ENCODE peak calls at places on chromosome 14, in nine cellular contexts. One of them, this sample, is unnamed.

GRCh38 chr14:100211893-100212292 is 27.1 kb upstream of the YY1 start:
- DNase-seq in stimulated activated naive CD4-positive, alpha-beta T cell: no peak
- DNase-seq in NB4: no peak
- DNase-seq in NCI-H1694: no peak
- DNase-seq in mesothelial cell of epicardium: no peak
- DNase-seq in RKO: no peak
- DNase-seq in esophagus squamous epithelium: no peak
- DNase-seq in sciatic nerve: no peak
- DNase-seq in left cardiac atrium: no peak
- DNase-seq in this sample: no peak

GRCh38 chr14:46482200-46482599 is 169.4 kb downstream of the RPL10L start:
- DNase-seq in stimulated activated naive CD4-positive, alpha-beta T cell: no peak
- DNase-seq in NB4: no peak
- DNase-seq in NCI-H1694: no peak
- DNase-seq in mesothelial cell of epicardium: no peak
- DNase-seq in RKO: no peak
- DNase-seq in esophagus squamous epithelium: no peak
- DNase-seq in sciatic nerve: no peak
- DNase-seq in left cardiac atrium: no peak
- DNase-seq in this sample: no peak

GRCh38 chr14:90561031-90561430 is 164.2 kb downstream of the CALM1 start:
- DNase-seq in stimulated activated naive CD4-positive, alpha-beta T cell: no peak
- DNase-seq in NB4: no peak
- DNase-seq in NCI-H1694: peak
- DNase-seq in mesothelial cell of epicardium: no peak
- DNase-seq in RKO: no peak
- DNase-seq in esophagus squamous epithelium: no peak
- DNase-seq in sciatic nerve: no peak
- DNase-seq in left cardiac atrium: peak
- DNase-seq in this sample: no peak

GRCh38 chr14:101365329-101366158 is 195.8 kb upstream of the DIO3 start:
- DNase-seq in stimulated activated naive CD4-positive, alpha-beta T cell: no peak
- DNase-seq in NB4: no peak
- DNase-seq in NCI-H1694: no peak
- DNase-seq in mesothelial cell of epicardium: no peak
- DNase-seq in RKO: no peak
- DNase-seq in esophagus squamous epithelium: no peak
- DNase-seq in sciatic nerve: peak
- DNase-seq in left cardiac atrium: no peak
- DNase-seq in this sample: no peak

GRCh38 chr14:50740858-50741257 is 72.8 kb upstream of the SAV1 start:
- DNase-seq in stimulated activated naive CD4-positive, alpha-beta T cell: no peak
- DNase-seq in NB4: no peak
- DNase-seq in NCI-H1694: no peak
- DNase-seq in mesothelial cell of epicardium: no peak
- DNase-seq in RKO: no peak
- DNase-seq in esophagus squamous epithelium: no peak
- DNase-seq in sciatic nerve: no peak
- DNase-seq in left cardiac atrium: no peak
- DNase-seq in this sample: no peak

GRCh38 chr14:94307410-94307992 is 14.4 kb upstream of the SERPINA10 start:
- DNase-seq in stimulated activated naive CD4-positive, alpha-beta T cell: no peak
- DNase-seq in NB4: peak
- DNase-seq in NCI-H1694: peak
- DNase-seq in mesothelial cell of epicardium: no peak
- DNase-seq in RKO: peak
- DNase-seq in esophagus squamous epithelium: no peak
- DNase-seq in sciatic nerve: no peak
- DNase-seq in left cardiac atrium: no peak
- DNase-seq in this sample: no peak

GRCh38 chr14:101151226-101151929 is 247.9 kb upstream of the RTL1 start:
- DNase-seq in stimulated activated naive CD4-positive, alpha-beta T cell: no peak
- DNase-seq in NB4: no peak
- DNase-seq in NCI-H1694: no peak
- DNase-seq in mesothelial cell of epicardium: no peak
- DNase-seq in RKO: no peak
- DNase-seq in esophagus squamous epithelium: no peak
- DNase-seq in sciatic nerve: no peak
- DNase-seq in left cardiac atrium: no peak
- DNase-seq in this sample: no peak

GRCh38 chr14:93984987-93985410 is 8.6 kb upstream of the ASB2 start:
- DNase-seq in stimulated activated naive CD4-positive, alpha-beta T cell: no peak
- DNase-seq in NB4: peak
- DNase-seq in NCI-H1694: peak
- DNase-seq in mesothelial cell of epicardium: no peak
- DNase-seq in RKO: peak
- DNase-seq in esophagus squamous epithelium: no peak
- DNase-seq in sciatic nerve: no peak
- DNase-seq in left cardiac atrium: no peak
- DNase-seq in this sample: no peak

GRCh38 chr14:77100961-77101360 is 2.9 kb downstream of the CIPC start:
- DNase-seq in stimulated activated naive CD4-positive, alpha-beta T cell: no peak
- DNase-seq in NB4: no peak
- DNase-seq in NCI-H1694: no peak
- DNase-seq in mesothelial cell of epicardium: no peak
- DNase-seq in RKO: no peak
- DNase-seq in esophagus squamous epithelium: no peak
- DNase-seq in sciatic nerve: no peak
- DNase-seq in left cardiac atrium: no peak
- DNase-seq in this sample: no peak

GRCh38 chr14:32694795-32695449 is 243.8 kb upstream of the NPAS3 start:
- DNase-seq in stimulated activated naive CD4-positive, alpha-beta T cell: no peak
- DNase-seq in NB4: no peak
- DNase-seq in NCI-H1694: no peak
- DNase-seq in mesothelial cell of epicardium: no peak
- DNase-seq in RKO: no peak
- DNase-seq in esophagus squamous epithelium: no peak
- DNase-seq in sciatic nerve: no peak
- DNase-seq in left cardiac atrium: no peak
- DNase-seq in this sample: no peak

GRCh38 chr14:101972126-101972785 is 7.9 kb downstream of the DYNC1H1 start:
- DNase-seq in stimulated activated naive CD4-positive, alpha-beta T cell: no peak
- DNase-seq in NB4: peak
- DNase-seq in NCI-H1694: peak
- DNase-seq in mesothelial cell of epicardium: no peak
- DNase-seq in RKO: peak
- DNase-seq in esophagus squamous epithelium: no peak
- DNase-seq in sciatic nerve: peak
- DNase-seq in left cardiac atrium: peak
- DNase-seq in this sample: no peak

GRCh38 chr14:37598085-37598972 is 2.9 kb downstream of the TTC6 start:
- DNase-seq in stimulated activated naive CD4-positive, alpha-beta T cell: no peak
- DNase-seq in NB4: no peak
- DNase-seq in NCI-H1694: no peak
- DNase-seq in mesothelial cell of epicardium: no peak
- DNase-seq in RKO: no peak
- DNase-seq in esophagus squamous epithelium: no peak
- DNase-seq in sciatic nerve: no peak
- DNase-seq in left cardiac atrium: peak
- DNase-seq in this sample: no peak

GRCh38 chr14:61147369-61147897 is 133.7 kb downstream of the TMEM30B start:
- DNase-seq in stimulated activated naive CD4-positive, alpha-beta T cell: no peak
- DNase-seq in NB4: no peak
- DNase-seq in NCI-H1694: no peak
- DNase-seq in mesothelial cell of epicardium: no peak
- DNase-seq in RKO: no peak
- DNase-seq in esophagus squamous epithelium: no peak
- DNase-seq in sciatic nerve: no peak
- DNase-seq in left cardiac atrium: no peak
- DNase-seq in this sample: no peak

GRCh38 chr14:66070542-66071319 is 415.4 kb upstream of the CCDC196 start:
- DNase-seq in stimulated activated naive CD4-positive, alpha-beta T cell: peak
- DNase-seq in NB4: peak
- DNase-seq in NCI-H1694: peak
- DNase-seq in mesothelial cell of epicardium: no peak
- DNase-seq in RKO: no peak
- DNase-seq in esophagus squamous epithelium: no peak
- DNase-seq in sciatic nerve: no peak
- DNase-seq in left cardiac atrium: peak
- DNase-seq in this sample: peak

GRCh38 chr14:63454863-63455622 is 88.1 kb downstream of the PPP2R5E start:
- DNase-seq in stimulated activated naive CD4-positive, alpha-beta T cell: no peak
- DNase-seq in NB4: peak
- DNase-seq in NCI-H1694: peak
- DNase-seq in mesothelial cell of epicardium: no peak
- DNase-seq in RKO: no peak
- DNase-seq in esophagus squamous epithelium: no peak
- DNase-seq in sciatic nerve: no peak
- DNase-seq in left cardiac atrium: no peak
- DNase-seq in this sample: no peak

GRCh38 chr14:89303452-89304435 is 113.3 kb downstream of the FOXN3 start:
- DNase-seq in stimulated activated naive CD4-positive, alpha-beta T cell: peak
- DNase-seq in NB4: peak
- DNase-seq in NCI-H1694: no peak
- DNase-seq in mesothelial cell of epicardium: no peak
- DNase-seq in RKO: peak
- DNase-seq in esophagus squamous epithelium: no peak
- DNase-seq in sciatic nerve: peak
- DNase-seq in left cardiac atrium: peak
- DNase-seq in this sample: no peak

GRCh38 chr14:65164068-65164824 is 61.9 kb upstream of the MAX start:
- DNase-seq in stimulated activated naive CD4-positive, alpha-beta T cell: peak
- DNase-seq in NB4: peak
- DNase-seq in NCI-H1694: peak
- DNase-seq in mesothelial cell of epicardium: no peak
- DNase-seq in RKO: peak
- DNase-seq in esophagus squamous epithelium: no peak
- DNase-seq in sciatic nerve: no peak
- DNase-seq in left cardiac atrium: no peak
- DNase-seq in this sample: peak

GRCh38 chr14:71659165-71659564 is 273.1 kb upstream of the RGS6 start:
- DNase-seq in stimulated activated naive CD4-positive, alpha-beta T cell: no peak
- DNase-seq in NB4: no peak
- DNase-seq in NCI-H1694: no peak
- DNase-seq in mesothelial cell of epicardium: no peak
- DNase-seq in RKO: peak
- DNase-seq in esophagus squamous epithelium: no peak
- DNase-seq in sciatic nerve: no peak
- DNase-seq in left cardiac atrium: no peak
- DNase-seq in this sample: no peak

GRCh38 chr14:28142400-28143015 is 624.1 kb upstream of the FOXG1 start:
- DNase-seq in stimulated activated naive CD4-positive, alpha-beta T cell: no peak
- DNase-seq in NB4: peak
- DNase-seq in NCI-H1694: peak
- DNase-seq in mesothelial cell of epicardium: no peak
- DNase-seq in RKO: peak
- DNase-seq in esophagus squamous epithelium: no peak
- DNase-seq in sciatic nerve: no peak
- DNase-seq in left cardiac atrium: no peak
- DNase-seq in this sample: no peak

GRCh38 chr14:39433452-39433813 is 1.2 kb upstream of the FBXO33 start:
- DNase-seq in stimulated activated naive CD4-positive, alpha-beta T cell: no peak
- DNase-seq in NB4: no peak
- DNase-seq in NCI-H1694: no peak
- DNase-seq in mesothelial cell of epicardium: no peak
- DNase-seq in RKO: no peak
- DNase-seq in esophagus squamous epithelium: no peak
- DNase-seq in sciatic nerve: no peak
- DNase-seq in left cardiac atrium: no peak
- DNase-seq in this sample: no peak

GRCh38 chr14:53942970-53943750 is 13.5 kb downstream of the BMP4 start:
- DNase-seq in stimulated activated naive CD4-positive, alpha-beta T cell: no peak
- DNase-seq in NB4: no peak
- DNase-seq in NCI-H1694: no peak
- DNase-seq in mesothelial cell of epicardium: no peak
- DNase-seq in RKO: no peak
- DNase-seq in esophagus squamous epithelium: no peak
- DNase-seq in sciatic nerve: no peak
- DNase-seq in left cardiac atrium: no peak
- DNase-seq in this sample: no peak

GRCh38 chr14:53571589-53571988 is 385.0 kb downstream of the BMP4 start:
- DNase-seq in stimulated activated naive CD4-positive, alpha-beta T cell: no peak
- DNase-seq in NB4: no peak
- DNase-seq in NCI-H1694: no peak
- DNase-seq in mesothelial cell of epicardium: no peak
- DNase-seq in RKO: no peak
- DNase-seq in esophagus squamous epithelium: no peak
- DNase-seq in sciatic nerve: no peak
- DNase-seq in left cardiac atrium: no peak
- DNase-seq in this sample: no peak

GRCh38 chr14:83473846-83474245 is 1940.2 kb upstream of the SEL1L start:
- DNase-seq in stimulated activated naive CD4-positive, alpha-beta T cell: no peak
- DNase-seq in NB4: no peak
- DNase-seq in NCI-H1694: no peak
- DNase-seq in mesothelial cell of epicardium: no peak
- DNase-seq in RKO: no peak
- DNase-seq in esophagus squamous epithelium: no peak
- DNase-seq in sciatic nerve: no peak
- DNase-seq in left cardiac atrium: no peak
- DNase-seq in this sample: no peak

GRCh38 chr14:59630281-59630963 is 53.8 kb upstream of the CCDC175 start:
- DNase-seq in stimulated activated naive CD4-positive, alpha-beta T cell: no peak
- DNase-seq in NB4: no peak
- DNase-seq in NCI-H1694: peak
- DNase-seq in mesothelial cell of epicardium: no peak
- DNase-seq in RKO: no peak
- DNase-seq in esophagus squamous epithelium: no peak
- DNase-seq in sciatic nerve: no peak
- DNase-seq in left cardiac atrium: no peak
- DNase-seq in this sample: no peak

GRCh38 chr14:26841920-26842741 is 244.3 kb upstream of the NOVA1 start:
- DNase-seq in stimulated activated naive CD4-positive, alpha-beta T cell: no peak
- DNase-seq in NB4: peak
- DNase-seq in NCI-H1694: peak
- DNase-seq in mesothelial cell of epicardium: no peak
- DNase-seq in RKO: peak
- DNase-seq in esophagus squamous epithelium: no peak
- DNase-seq in sciatic nerve: peak
- DNase-seq in left cardiac atrium: peak
- DNase-seq in this sample: no peak

GRCh38 chr14:61720302-61720677 is 25.0 kb downstream of the HIF1A start:
- DNase-seq in stimulated activated naive CD4-positive, alpha-beta T cell: no peak
- DNase-seq in NB4: no peak
- DNase-seq in NCI-H1694: no peak
- DNase-seq in mesothelial cell of epicardium: no peak
- DNase-seq in RKO: no peak
- DNase-seq in esophagus squamous epithelium: no peak
- DNase-seq in sciatic nerve: no peak
- DNase-seq in left cardiac atrium: no peak
- DNase-seq in this sample: no peak

GRCh38 chr14:82689948-82690347 is 1156.3 kb upstream of the SEL1L start:
- DNase-seq in stimulated activated naive CD4-positive, alpha-beta T cell: no peak
- DNase-seq in NB4: no peak
- DNase-seq in NCI-H1694: no peak
- DNase-seq in mesothelial cell of epicardium: no peak
- DNase-seq in RKO: peak
- DNase-seq in esophagus squamous epithelium: no peak
- DNase-seq in sciatic nerve: no peak
- DNase-seq in left cardiac atrium: no peak
- DNase-seq in this sample: no peak

GRCh38 chr14:67571275-67571990 is 28.6 kb downstream of the PIGH start:
- DNase-seq in stimulated activated naive CD4-positive, alpha-beta T cell: peak
- DNase-seq in NB4: peak
- DNase-seq in NCI-H1694: peak
- DNase-seq in mesothelial cell of epicardium: no peak
- DNase-seq in RKO: peak
- DNase-seq in esophagus squamous epithelium: no peak
- DNase-seq in sciatic nerve: peak
- DNase-seq in left cardiac atrium: peak
- DNase-seq in this sample: peak

GRCh38 chr14:30223966-30224365 is 296.3 kb upstream of the PRKD1 start:
- DNase-seq in stimulated activated naive CD4-positive, alpha-beta T cell: no peak
- DNase-seq in NB4: no peak
- DNase-seq in NCI-H1694: no peak
- DNase-seq in mesothelial cell of epicardium: no peak
- DNase-seq in RKO: no peak
- DNase-seq in esophagus squamous epithelium: no peak
- DNase-seq in sciatic nerve: no peak
- DNase-seq in left cardiac atrium: no peak
- DNase-seq in this sample: no peak

GRCh38 chr14:34425095-34425851 is 36.8 kb downstream of the SPTSSA start:
- DNase-seq in stimulated activated naive CD4-positive, alpha-beta T cell: no peak
- DNase-seq in NB4: no peak
- DNase-seq in NCI-H1694: no peak
- DNase-seq in mesothelial cell of epicardium: no peak
- DNase-seq in RKO: peak
- DNase-seq in esophagus squamous epithelium: no peak
- DNase-seq in sciatic nerve: no peak
- DNase-seq in left cardiac atrium: no peak
- DNase-seq in this sample: no peak

GRCh38 chr14:102898298-102898697 is 24.2 kb upstream of the AMN start:
- DNase-seq in stimulated activated naive CD4-positive, alpha-beta T cell: no peak
- DNase-seq in NB4: no peak
- DNase-seq in NCI-H1694: no peak
- DNase-seq in mesothelial cell of epicardium: no peak
- DNase-seq in RKO: no peak
- DNase-seq in esophagus squamous epithelium: no peak
- DNase-seq in sciatic nerve: no peak
- DNase-seq in left cardiac atrium: no peak
- DNase-seq in this sample: no peak

This sample was measured in CD8-positive, alpha-beta T cell.